ENCODE peak calls at places on chromosomes 16 and 17, in six cellular contexts. U, L, G, F, N and O are unnamed samples.

GRCh38 chr16:10180771-10181163 is 1.5 kb downstream of the GRIN2A start:
- DNase-seq in U (peak), L (no peak), G (peak), F (no peak), N (peak), O (no peak)

GRCh38 chr17:42879596-42879985 is 21.0 kb upstream of the G6PC1 start:
- DNase-seq in U (no peak), L (no peak), G (no peak), F (no peak), N (peak), O (no peak)

GRCh38 chr17:7043544-7044268 is at the start of gene SLC16A11:
- DNase-seq in U (peak), L (no peak), G (peak), F (no peak), N (no peak), O (no peak)

GRCh38 chr17:70109497-70109896 is 34.5 kb downstream of the KCNJ16 start:
- DNase-seq in U (no peak), L (no peak), G (no peak), F (no peak), N (no peak), O (no peak)

GRCh38 chr17:44900894-44901293 is 1.6 kb upstream of the EFTUD2 start:
- DNase-seq in U (peak), L (no peak), G (no peak), F (peak), N (peak), O (no peak)

GRCh38 chr17:72176902-72177660 is 56.3 kb downstream of the SOX9 start:
- DNase-seq in U (no peak), L (no peak), G (no peak), F (no peak), N (peak), O (no peak)

GRCh38 chr16:54932737-54933254 is 2.1 kb downstream of the IRX5 start:
- DNase-seq in U (no peak), L (no peak), G (peak), F (no peak), N (peak), O (no peak)

GRCh38 chr17:44599298-44600175 is 42.3 kb downstream of the FZD2 start:
- DNase-seq in U (peak), L (no peak), G (no peak), F (peak), N (peak), O (peak)

GRCh38 chr16:81866820-81867440 is 87.8 kb downstream of the PLCG2 start:
- DNase-seq in U (peak), L (no peak), G (peak), F (no peak), N (no peak), O (no peak)

GRCh38 chr16:72878301-72879269 is 169.3 kb downstream of the ZFHX3 start:
- DNase-seq in U (peak), L (no peak), G (no peak), F (no peak), N (peak), O (no peak)

GRCh38 chr16:67430504-67431076 is 331 bp upstream of the HSD11B2 start:
- DNase-seq in U (peak), L (peak), G (peak), F (no peak), N (no peak), O (peak)

GRCh38 chr17:66829386-66829864 is 5.5 kb upstream of the CACNG5 start:
- DNase-seq in U (peak), L (peak), G (no peak), F (peak), N (peak), O (peak)

GRCh38 chr16:22618842-22619241 is 108.2 kb downstream of the NPIPB5 start:
- DNase-seq in U (no peak), L (no peak), G (no peak), F (no peak), N (no peak), O (no peak)

DNA sequence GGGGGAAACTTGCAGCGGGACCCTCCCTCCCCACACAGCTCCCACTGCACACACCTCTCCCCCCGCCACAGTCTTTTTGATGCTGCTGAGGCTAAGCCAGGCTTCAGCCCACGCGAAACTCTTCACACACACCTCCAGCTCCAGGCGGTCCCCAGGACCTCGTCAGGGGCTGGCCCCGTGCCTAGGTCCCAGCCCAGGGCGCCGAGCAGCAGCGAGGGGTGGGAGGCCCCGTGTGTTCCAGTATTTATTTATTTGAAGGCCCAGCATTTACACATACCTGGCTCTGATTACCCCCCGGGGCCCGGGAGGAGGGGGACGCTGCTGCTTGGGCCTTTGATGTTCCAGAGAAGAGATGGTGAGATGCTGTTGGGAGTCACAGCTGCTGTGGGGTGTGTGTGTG is 44.9 kb upstream of the DLX4 start:
- DNase-seq in U (no peak), L (no peak), G (no peak), F (no peak), N (no peak), O (no peak)
- TF ChIP-seq CTCF in U (no peak), L (no peak), G (no peak), F (no peak), N (no peak), O (no peak)

DNA sequence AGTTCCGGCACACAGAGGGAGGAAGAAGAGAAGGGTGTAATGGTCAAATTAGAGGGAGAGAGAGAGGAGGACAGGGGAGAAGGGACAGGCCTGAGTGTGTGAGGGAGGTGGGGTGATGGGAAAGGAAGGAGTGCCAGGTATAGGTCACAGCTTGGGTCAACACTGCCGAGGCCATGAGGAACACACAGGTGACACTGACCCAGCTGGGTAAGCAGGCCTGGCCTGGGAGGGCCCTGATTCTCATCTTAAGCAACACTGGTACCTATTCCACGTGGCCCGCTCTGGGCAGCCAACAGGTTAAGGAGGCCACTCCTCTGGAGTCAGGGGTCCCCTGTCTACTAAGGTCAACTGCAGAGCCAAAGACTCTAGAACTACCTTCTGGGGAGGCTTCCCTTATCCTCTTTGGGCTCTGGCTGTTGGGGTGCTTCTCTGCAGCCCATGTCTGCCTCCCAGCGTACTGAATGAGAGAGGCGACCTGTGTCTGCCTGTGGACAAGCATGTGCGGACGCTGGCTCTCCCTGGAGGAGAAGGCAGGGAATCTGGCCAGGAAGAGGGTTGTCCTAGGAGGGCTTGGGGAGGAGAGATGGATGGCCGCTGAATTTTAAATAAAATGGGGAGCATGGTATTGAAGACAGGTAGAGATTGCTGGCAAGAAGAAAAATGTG is 57.6 kb downstream of the RGS9 start:
- DNase-seq in U (no peak), L (no peak), G (no peak), F (no peak), N (no peak), O (no peak)
- H3K27ac ChIP-seq in U (no peak), L (no peak), G (no peak), F (no peak), N (no peak), O (no peak)

GRCh38 chr16:592518-593306 is 2.8 kb downstream of the RAB40C start:
- DNase-seq in U (peak), L (peak), G (peak), F (no peak), N (no peak), O (peak)
- TF ChIP-seq CTCF in U (no peak), L (no peak), G (no peak), F (no peak), N (no peak), O (peak)

GRCh38 chr17:80187090-80187489 is 17.3 kb downstream of the CARD14 start:
- DNase-seq in U (peak), L (peak), G (no peak), F (no peak), N (peak), O (peak)
- H3K27ac ChIP-seq in U (peak), L (peak), G (peak), F (no peak), N (no peak), O (peak)

GRCh38 chr16:11218324-11218962 is 37.6 kb downstream of the SOCS1 start:
- DNase-seq in U (no peak), L (no peak), G (no peak), F (no peak), N (peak), O (no peak)
- TF ChIP-seq CTCF in U (peak), L (no peak), G (peak), F (peak), N (peak), O (peak)

DNA sequence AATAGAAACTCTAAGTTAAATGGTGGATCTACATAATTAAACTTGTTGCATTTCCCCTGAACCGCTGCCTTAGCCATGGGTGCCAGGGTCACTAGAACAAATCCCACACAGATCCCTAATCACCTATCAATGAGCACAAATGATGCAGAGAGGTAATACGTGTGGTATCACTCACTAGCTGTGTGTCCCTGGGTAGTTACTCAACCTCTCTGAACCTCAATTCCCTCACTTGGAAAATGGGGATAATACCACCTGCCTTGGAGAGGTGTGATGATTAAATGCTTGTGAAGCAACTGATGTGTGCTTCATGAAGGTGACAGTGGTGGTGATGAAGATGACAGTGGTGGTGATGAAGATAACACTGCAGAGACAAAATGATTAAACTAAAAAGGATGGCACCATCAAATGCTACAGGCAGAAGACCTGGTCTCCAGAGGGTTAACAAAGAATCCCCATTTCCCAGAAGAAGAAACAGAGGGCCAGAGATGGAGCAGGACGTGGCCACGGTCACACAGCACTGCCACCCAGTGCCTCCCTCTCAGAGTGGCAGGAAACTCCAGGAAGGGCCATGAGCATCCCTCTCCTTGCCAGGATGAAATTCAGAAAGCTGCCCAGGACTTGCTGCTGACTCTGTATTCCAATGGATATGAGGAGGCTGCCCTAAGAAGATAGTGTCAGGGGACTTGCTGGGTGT is 17.9 kb upstream of the FOXF1 start:
- DNase-seq in U (no peak), L (no peak), G (no peak), F (no peak), N (no peak), O (no peak)
- H3K27ac ChIP-seq in U (no peak), L (peak), G (no peak), F (no peak), N (no peak), O (no peak)

DNA sequence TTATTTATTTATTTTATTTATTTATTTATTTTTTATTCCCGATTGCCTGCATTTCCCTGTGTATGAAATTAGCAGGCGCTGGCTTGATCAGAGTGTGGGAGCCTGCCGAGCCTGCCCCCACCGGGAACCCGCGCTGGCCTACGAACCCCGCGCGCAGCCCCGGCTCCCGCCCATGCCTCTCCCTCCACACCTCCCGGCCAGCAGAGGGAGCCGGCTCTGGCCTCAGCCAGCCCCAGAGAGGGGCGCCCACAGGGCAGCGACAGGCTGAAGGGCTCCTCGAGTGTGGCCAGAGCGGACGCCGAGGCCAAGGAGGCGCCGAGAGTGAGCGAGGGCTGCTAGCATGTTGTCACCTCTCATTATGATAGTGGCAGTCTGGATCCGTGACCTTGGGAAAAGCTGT is 13.0 kb upstream of the RBL2 start:
- DNase-seq in U (no peak), L (no peak), G (no peak), F (no peak), N (no peak), O (no peak)
- TF ChIP-seq CTCF in U (no peak), L (no peak), G (no peak), F (no peak), N (no peak), O (no peak)

DNA sequence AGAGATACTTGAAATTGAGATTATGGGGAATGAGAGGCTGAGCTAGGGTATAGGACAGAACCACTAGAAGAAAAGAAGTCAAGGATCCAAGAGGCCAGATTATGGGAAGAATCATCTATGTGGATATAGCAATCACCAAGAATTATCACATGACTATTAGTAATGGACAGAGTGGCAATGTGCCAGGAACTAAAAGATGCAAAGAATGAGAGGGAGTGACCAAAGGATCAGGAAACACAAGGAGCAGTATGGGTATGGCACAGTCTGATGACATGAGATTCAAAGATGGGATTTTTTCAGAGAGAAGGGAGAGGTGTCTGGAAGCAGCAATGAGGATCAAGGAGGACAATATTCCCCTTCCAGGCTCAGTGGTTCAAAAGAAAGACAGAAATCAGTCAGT is 212.2 kb downstream of the AATF start:
- DNase-seq in U (no peak), L (no peak), G (no peak), F (no peak), N (peak), O (peak)
- H3K27ac ChIP-seq in U (no peak), L (no peak), G (no peak), F (no peak), N (no peak), O (no peak)